ENCODE peak calls at places on chromosomes 12 and 14, in four cellular contexts. R is psoas muscle, C is lung, P is adipocyte. G is an unnamed sample.
A peak's percentile ranks its signal among the peaks of the same experiment; 100 is the strongest.

GRCh38 chr12:6154730-6155459 is 30.4 kb upstream of the VWF start:
- DNase-seq in P (no peak), R (peak; percentile 86), C (peak; percentile 43), G (no peak)

GRCh38 chr14:20630340-20631022 is 11.0 kb downstream of the OR6S1 start:
- DNase-seq in C (no peak), P (peak; percentile 40), R (no peak), G (peak; percentile 69)

GRCh38 chr14:77098470-77099353 is 654 bp downstream of the CIPC start:
- DNase-seq in R (peak; percentile 90), P (peak; percentile 63), C (peak; percentile 35), G (no peak)

GRCh38 chr12:122984612-122985358 is 4.3 kb downstream of the ARL6IP4 start:
- DNase-seq in C (no peak), P (no peak), R (peak; percentile 72), G (no peak)

GRCh38 chr12:52291267-52291935 is at the start of gene KRT81:
- DNase-seq in R (no peak), C (no peak), P (no peak), G (no peak)

GRCh38 chr14:73758392-73759182 is 44.4 kb upstream of the PNMA1 start:
- DNase-seq in R (peak; percentile 83), C (peak; percentile 68), P (peak; percentile 74), G (peak; percentile 91)

GRCh38 chr14:52960627-52961026 is 9.8 kb upstream of the FERMT2 start:
- DNase-seq in P (no peak), C (no peak), R (no peak), G (no peak)

GRCh38 chr12:120115066-120115465 is 1.5 kb downstream of the RAB35 start:
- DNase-seq in P (no peak), C (no peak), R (no peak), G (no peak)

GRCh38 chr12:69719336-69720316 is 19.0 kb upstream of the RAB3IP start:
- DNase-seq in P (no peak), C (no peak), R (peak; percentile 48), G (no peak)

GRCh38 chr14:58922211-58922940 is 266.1 kb upstream of the DAAM1 start:
- DNase-seq in C (no peak), P (peak; percentile 49), R (no peak), G (no peak)

GRCh38 chr12:114855678-114856077 is 171.7 kb upstream of the TBX3 start:
- DNase-seq in P (no peak), C (no peak), R (no peak), G (no peak)

GRCh38 chr12:81080431-81080983 is 2.6 kb downstream of the ACSS3 start:
- DNase-seq in C (no peak), P (no peak), R (no peak), G (no peak)

GRCh38 chr14:67514203-67514607 is 18.9 kb upstream of the PLEKHH1 start:
- DNase-seq in R (peak; percentile 64), P (no peak), C (no peak), G (no peak)

GRCh38 chr12:93199831-93200236 is 177.9 kb upstream of the NUDT4 start:
- DNase-seq in P (peak; percentile 68), C (no peak), R (no peak), G (no peak)

GRCh38 chr12:93202688-93203087 is 175.0 kb upstream of the NUDT4 start:
- DNase-seq in P (no peak), R (no peak), C (no peak), G (no peak)

GRCh38 chr12:93198086-93198485 is 179.6 kb upstream of the NUDT4 start:
- DNase-seq in P (peak; percentile 64), C (no peak), R (peak; percentile 88), G (no peak)

GRCh38 chr12:93201990-93202389 is 175.7 kb upstream of the NUDT4 start:
- DNase-seq in R (no peak), C (no peak), P (no peak), G (no peak)

DNA sequence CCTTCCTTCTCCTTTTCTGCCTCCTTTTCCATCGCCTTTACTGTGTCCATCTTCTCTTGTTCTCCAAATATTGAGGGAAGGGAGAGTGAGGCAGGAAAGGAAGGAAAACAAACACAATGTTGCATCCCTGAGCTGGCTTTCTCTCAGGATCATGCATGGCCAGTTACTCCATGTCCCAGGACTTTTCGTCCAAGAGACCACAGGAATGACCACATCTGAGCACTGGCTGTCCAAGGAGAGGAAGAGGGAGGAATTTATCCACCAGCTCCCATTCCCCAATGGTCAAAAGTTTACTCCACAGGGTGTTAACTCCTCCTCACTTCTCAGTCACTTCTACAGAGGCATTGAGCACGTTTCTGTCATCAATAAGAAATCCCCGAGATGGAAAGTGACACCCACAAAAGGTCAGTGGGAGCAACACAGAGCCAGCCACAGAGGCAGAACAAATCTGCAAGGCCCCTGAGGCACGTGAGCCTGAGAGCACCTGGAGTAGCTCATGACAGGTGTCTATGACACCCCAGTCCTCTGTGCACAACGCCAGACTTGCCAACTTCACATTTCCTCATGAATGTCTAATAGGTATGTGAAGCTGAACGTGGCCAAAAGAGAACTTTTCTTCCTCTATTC is 177.3 kb upstream of the NUDT4 start:
- DNase-seq in P (peak; percentile 43), R (no peak), C (no peak), G (no peak)
- H3K4me1 ChIP-seq in P (peaks cover 34% of the 10 kb centered on the region), R (peaks cover 43% of the 10 kb centered on the region), C (peaks cover 7% of the 10 kb centered on the region), G (peaks cover 38% of the 10 kb centered on the region)

GRCh38 chr14:69631509-69631908 is 20.1 kb downstream of the SUSD6 start:
- DNase-seq in C (no peak), R (no peak), P (no peak), G (no peak)
- H3K4me1 ChIP-seq in C (peaks cover 60% of the 10 kb centered on the region), R (peaks cover 79% of the 10 kb centered on the region), P (peaks cover 39% of the 10 kb centered on the region), G (peaks cover 40% of the 10 kb centered on the region)

GRCh38 chr12:128204725-128205124 is 62.2 kb upstream of the TMEM132C start:
- DNase-seq in P (no peak), C (no peak), R (no peak), G (no peak)

GRCh38 chr12:128205758-128206157 is 61.2 kb upstream of the TMEM132C start:
- DNase-seq in R (no peak), C (no peak), P (no peak), G (no peak)

GRCh38 chr12:128205145-128205544 is 61.8 kb upstream of the TMEM132C start:
- DNase-seq in C (no peak), R (no peak), P (no peak), G (no peak)
- H3K4me1 ChIP-seq in C (no peaks in the 10 kb centered on the region), R (no peaks in the 10 kb centered on the region), P (no peaks in the 10 kb centered on the region), G (no peaks in the 10 kb centered on the region)

DNA sequence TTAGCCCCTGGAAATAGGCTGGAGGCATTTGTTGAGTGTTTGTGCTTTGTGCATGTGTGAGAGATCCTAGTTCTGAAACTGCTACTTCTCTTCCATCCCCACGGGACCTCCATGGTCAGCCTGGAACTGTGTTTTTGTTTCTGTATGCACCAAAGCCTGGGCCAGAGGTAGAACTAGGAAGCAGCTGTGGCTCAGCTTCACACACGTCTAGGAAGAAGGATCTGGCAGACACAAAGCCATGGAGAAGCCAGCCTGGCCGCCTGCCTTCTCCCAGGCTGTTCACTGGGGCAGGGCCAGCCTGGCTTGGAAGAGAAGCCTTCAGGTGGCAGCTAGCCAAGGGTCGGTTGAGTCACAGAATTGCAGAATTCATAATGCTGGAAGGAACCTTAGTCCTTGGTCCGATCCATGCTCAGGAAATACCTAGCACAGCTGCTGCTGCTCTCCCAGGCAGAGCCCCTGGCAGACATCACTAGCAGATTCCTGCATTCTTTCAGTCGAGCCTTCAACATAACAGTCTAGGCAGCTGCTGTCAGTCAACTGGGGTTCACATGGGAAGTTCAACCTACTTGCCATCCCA is 27.0 kb downstream of the RIN3 start:
- DNase-seq in P (peak; percentile 99), R (peak; percentile 92), C (peak; percentile 83), G (no peak)
- H3K4me1 ChIP-seq in P (peaks cover 24% of the 10 kb centered on the region), R (peaks cover 8% of the 10 kb centered on the region), C (peaks cover 9% of the 10 kb centered on the region), G (peaks cover 24% of the 10 kb centered on the region)

G was measured in Caco-2.